ENCODE peak calls at places on chromosomes 6 and 20, in four cellular contexts. N is HepG2, A is GM12878, L is K562. J is an unnamed sample.

GRCh38 chr6:78322068-78322845 is 545.1 kb upstream of the IRAK1BP1 start:
- DNase-seq in A (no peak), L (no peak), N (no peak), J (no peak)

GRCh38 chr20:43914697-43915208 is at the start of gene TOX2:
- DNase-seq in N (no peak), A (no peak), L (peak), J (peak)

GRCh38 chr20:57420571-57421257 is 29.5 kb downstream of the RBM38 start:
- DNase-seq in N (no peak), L (peak), A (no peak), J (no peak)

GRCh38 chr6:35359744-35360348 is 17.5 kb downstream of the PPARD start:
- DNase-seq in L (no peak), A (no peak), N (no peak), J (no peak)

GRCh38 chr6:43444036-43444435 is 11.3 kb downstream of the DLK2 start:
- DNase-seq in A (no peak), N (no peak), L (no peak), J (no peak)

GRCh38 chr6:15539722-15540270 is 123.0 kb downstream of the DTNBP1 start:
- DNase-seq in L (no peak), A (no peak), N (no peak), J (no peak)

GRCh38 chr20:43404880-43405279 is 52.8 kb upstream of the SRSF6 start:
- DNase-seq in L (peak), A (no peak), N (peak), J (no peak)

GRCh38 chr6:146968041-146968760 is 236.0 kb upstream of the STXBP5 start:
- DNase-seq in A (no peak), L (no peak), N (no peak), J (no peak)

GRCh38 chr6:170256641-170257040 is 34.2 kb downstream of the DLL1 start:
- DNase-seq in N (no peak), A (no peak), L (no peak), J (no peak)

GRCh38 chr6:797479-798077 is 104.6 kb upstream of the EXOC2 start:
- DNase-seq in A (no peak), L (peak), N (peak), J (peak)

GRCh38 chr20:50331469-50332251 is 141.0 kb downstream of the CEBPB start:
- DNase-seq in N (peak), L (no peak), A (no peak), J (no peak)

GRCh38 chr6:44133981-44134711 is 6.8 kb downstream of the TMEM63B start:
- DNase-seq in L (peak), A (no peak), N (no peak), J (no peak)

GRCh38 chr20:23258747-23259121 is 91.9 kb upstream of the NXT1 start:
- DNase-seq in N (no peak), A (no peak), L (no peak), J (no peak)

GRCh38 chr20:63471002-63471718 is 1.3 kb downstream of the KCNQ2 start:
- DNase-seq in N (no peak), L (no peak), A (no peak), J (no peak)

GRCh38 chr6:75117701-75118100 is 88.2 kb downstream of the COL12A1 start:
- DNase-seq in N (no peak), L (no peak), A (no peak), J (no peak)

GRCh38 chr6:170277893-170278742 is 12.8 kb downstream of the DLL1 start:
- DNase-seq in A (no peak), N (no peak), L (no peak), J (no peak)

GRCh38 chr6:3277251-3277650 is 18.5 kb downstream of the PSMG4 start:
- DNase-seq in A (no peak), L (no peak), N (no peak), J (no peak)

GRCh38 chr20:21184810-21185209 is 58.9 kb downstream of the KIZ start:
- DNase-seq in A (no peak), N (peak), L (no peak), J (no peak)

GRCh38 chr6:73608761-73609160 is 45.0 kb downstream of the SLC17A5 start:
- DNase-seq in L (no peak), N (peak), A (no peak), J (no peak)

GRCh38 chr20:49343246-49343645 is 65.4 kb upstream of the ZNFX1 start:
- DNase-seq in L (no peak), N (no peak), A (no peak), J (no peak)

GRCh38 chr6:15398657-15399287 is 152.9 kb downstream of the JARID2 start:
- DNase-seq in L (no peak), A (peak), N (no peak), J (no peak)

GRCh38 chr20:17854307-17854903 is 114.2 kb downstream of the SNX5 start:
- DNase-seq in A (no peak), L (peak), N (peak), J (peak)

GRCh38 chr6:42093582-42094329 is 43.4 kb downstream of the TAF8 start:
- DNase-seq in A (no peak), N (peak), L (peak), J (no peak)

GRCh38 chr20:25274891-25275812 is 27.3 kb downstream of the PYGB start:
- DNase-seq in A (no peak), N (no peak), L (no peak), J (no peak)

GRCh38 chr20:46362931-46363872 is 43.2 kb downstream of the ELMO2 start:
- DNase-seq in N (no peak), A (peak), L (no peak), J (no peak)

GRCh38 chr6:26032387-26033131 is 54.7 kb upstream of the HFE start:
- DNase-seq in A (peak), N (no peak), L (peak), J (no peak)

GRCh38 chr20:45904583-45905504 is 7.1 kb downstream of the PLTP start:
- DNase-seq in A (no peak), L (no peak), N (no peak), J (no peak)

GRCh38 chr6:148497717-148498116 is 155.1 kb downstream of the SASH1 start:
- DNase-seq in A (no peak), N (no peak), L (no peak), J (no peak)

GRCh38 chr6:34610819-34611477 is 54.8 kb upstream of the SPDEF start:
- DNase-seq in A (no peak), L (peak), N (peak), J (no peak)

GRCh38 chr6:167937948-167938911 is 59.2 kb upstream of the KIF25 start:
- DNase-seq in A (no peak), L (no peak), N (no peak), J (no peak)

GRCh38 chr6:98657764-98658163 is 176.6 kb upstream of the POU3F2 start:
- DNase-seq in L (peak), N (peak), A (no peak), J (no peak)

GRCh38 chr20:47708140-47708807 is 77.0 kb downstream of the SULF2 start:
- DNase-seq in N (no peak), A (peak), L (no peak), J (no peak)

GRCh38 chr6:113591896-113592827 is 265.0 kb upstream of the MARCKS start:
- DNase-seq in L (no peak), N (peak), A (no peak), J (peak)

GRCh38 chr6:19713411-19713810 is 123.8 kb upstream of the ID4 start:
- DNase-seq in A (no peak), L (no peak), N (no peak), J (no peak)

GRCh38 chr6:19714415-19715165 is 122.6 kb upstream of the ID4 start:
- DNase-seq in A (no peak), L (no peak), N (no peak), J (no peak)

GRCh38 chr6:19712998-19713397 is 124.2 kb upstream of the ID4 start:
- DNase-seq in A (no peak), L (no peak), N (no peak), J (no peak)

GRCh38 chr6:19713984-19714383 is 123.2 kb upstream of the ID4 start:
- DNase-seq in L (no peak), N (no peak), A (no peak), J (no peak)

DNA sequence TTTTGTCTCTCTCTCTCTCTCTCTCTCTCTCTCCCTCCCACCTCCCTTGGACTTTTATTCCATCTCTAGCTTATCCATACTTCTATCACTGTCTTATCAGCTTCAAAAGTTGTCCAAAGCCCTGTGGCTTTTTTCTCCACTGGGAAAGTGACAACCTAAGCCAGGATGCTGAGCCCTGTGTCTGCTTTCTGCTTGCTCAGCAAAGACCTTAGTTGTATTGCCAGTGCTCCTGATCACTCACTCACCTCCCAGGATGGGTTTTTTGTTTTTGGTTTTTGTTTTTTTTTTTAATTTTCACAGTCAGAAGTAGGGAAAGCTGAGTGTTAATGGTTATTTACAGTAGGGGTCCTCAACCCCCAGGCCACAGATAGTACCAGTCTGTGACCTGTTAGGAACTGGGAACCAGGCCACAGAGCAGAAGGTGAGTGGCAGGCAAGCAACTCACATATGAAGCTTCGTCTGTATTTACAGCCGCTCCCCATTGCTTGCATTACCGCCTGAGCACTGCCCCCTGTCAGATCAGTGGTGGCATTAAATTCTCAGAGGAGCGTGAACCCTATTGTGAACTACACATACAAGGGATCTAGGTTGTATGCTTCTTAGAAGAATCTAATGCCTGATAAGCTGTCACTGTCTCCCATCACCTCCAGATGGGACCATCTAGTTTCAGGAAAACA is 125.0 kb upstream of the ID4 start:
- DNase-seq in A (no peak), L (peak), N (no peak), J (no peak)
- TF ChIP-seq FOXK2 in A (no peak), L (no peak), N (no peak), J (no peak)

GRCh38 chr6:151948007-151948745 is 140.7 kb downstream of the ESR1 start:
- DNase-seq in N (no peak), L (no peak), A (no peak), J (no peak)
- TF ChIP-seq TARDBP in N (no peak), L (no peak), A (no peak), J (no peak)

GRCh38 chr6:161463061-161463460 is 189.2 kb upstream of the AGPAT4 start:
- DNase-seq in N (no peak), A (no peak), L (no peak), J (no peak)
- TF ChIP-seq FOXK2 in N (no peak), A (no peak), L (no peak), J (no peak)

GRCh38 chr6:108497883-108498282 is 62.8 kb upstream of the FOXO3 start:
- DNase-seq in A (no peak), L (peak), N (peak), J (peak)

GRCh38 chr6:108494434-108494833 is 66.3 kb upstream of the FOXO3 start:
- DNase-seq in L (no peak), A (no peak), N (no peak), J (no peak)

GRCh38 chr6:108489699-108490098 is 71.0 kb upstream of the FOXO3 start:
- DNase-seq in N (no peak), A (no peak), L (no peak), J (no peak)

GRCh38 chr6:108492131-108492766 is 68.5 kb upstream of the FOXO3 start:
- DNase-seq in L (peak), A (no peak), N (peak), J (peak)
- TF ChIP-seq TARDBP in L (no peak), A (no peak), N (no peak), J (no peak)

GRCh38 chr6:122008105-122009100 is 391.0 kb upstream of the HSF2 start:
- DNase-seq in N (no peak), A (no peak), L (no peak), J (no peak)
- TF ChIP-seq FOXK2 in N (no peak), A (no peak), L (no peak), J (no peak)

GRCh38 chr6:11645016-11645415 is 107.5 kb downstream of the TMEM170B start:
- DNase-seq in L (no peak), A (no peak), N (no peak), J (no peak)
- TF ChIP-seq TARDBP in L (no peak), A (no peak), N (no peak), J (no peak)

J was measured in HEK293T.